ENCODE peak calls at places on chromosomes 1 and 21, in nine cellular contexts. X is SK-N-SH, D is PC-3, R is GM23248, I is GM23338, Z is hepatocyte, Y is OCI-LY7, N is MM.1S, A is HCT116. O is an unnamed sample.
A peak's percentile ranks its signal among the peaks of the same experiment; 100 is the strongest.

GRCh38 chr1:107900083-107900945 is 64.7 kb downstream of the VAV3 start:
- DNase-seq in X (no peak), I (no peak), R (no peak), D (no peak), A (no peak), Y (peak; percentile 51), N (no peak), Z (no peak), O (no peak)

GRCh38 chr1:14791611-14792010 is 193.1 kb downstream of the KAZN start:
- DNase-seq in N (no peak), Y (no peak), I (no peak), A (no peak), X (no peak), D (no peak), Z (no peak), R (no peak), O (no peak)

GRCh38 chr1:205963756-205964155 is 20.5 kb upstream of the SLC26A9 start:
- DNase-seq in X (no peak), Y (no peak), R (no peak), N (no peak), D (no peak), Z (no peak), A (no peak), I (no peak), O (no peak)

GRCh38 chr1:226919587-226919986 is 20.5 kb upstream of the COQ8A start:
- DNase-seq in X (no peak), I (no peak), N (no peak), Z (no peak), Y (no peak), R (no peak), D (no peak), A (no peak), O (no peak)

GRCh38 chr1:22224091-22224490 is 81.2 kb upstream of the WNT4 start:
- DNase-seq in D (no peak), Z (no peak), I (no peak), N (no peak), X (no peak), A (no peak), Y (no peak), R (no peak), O (no peak)

GRCh38 chr1:119316870-119317416 is 51.6 kb upstream of the HAO2 start:
- DNase-seq in I (peak; percentile 80), N (no peak), X (peak; percentile 31), D (peak; percentile 21), A (peak; percentile 27), Z (no peak), R (peak; percentile 60), Y (no peak), O (peak; percentile 36)

GRCh38 chr1:147600119-147601111 is 59.1 kb downstream of the BCL9 start:
- DNase-seq in N (no peak), I (peak; percentile 23), Z (peak; percentile 57), R (peak; percentile 71), A (no peak), D (peak; percentile 64), Y (peak; percentile 15), X (no peak), O (no peak)

GRCh38 chr21:44537930-44538911 is 1.8 kb downstream of the KRTAP10-1 start:
- DNase-seq in A (no peak), Z (peak; percentile 12), D (no peak), N (no peak), Y (no peak), I (no peak), X (no peak), R (no peak), O (no peak)

GRCh38 chr1:243495442-243496172 is 239.8 kb downstream of the SDCCAG8 start:
- DNase-seq in N (no peak), D (no peak), Z (peak; percentile 33), I (no peak), A (no peak), R (peak; percentile 80), X (no peak), Y (no peak), O (no peak)

DNA sequence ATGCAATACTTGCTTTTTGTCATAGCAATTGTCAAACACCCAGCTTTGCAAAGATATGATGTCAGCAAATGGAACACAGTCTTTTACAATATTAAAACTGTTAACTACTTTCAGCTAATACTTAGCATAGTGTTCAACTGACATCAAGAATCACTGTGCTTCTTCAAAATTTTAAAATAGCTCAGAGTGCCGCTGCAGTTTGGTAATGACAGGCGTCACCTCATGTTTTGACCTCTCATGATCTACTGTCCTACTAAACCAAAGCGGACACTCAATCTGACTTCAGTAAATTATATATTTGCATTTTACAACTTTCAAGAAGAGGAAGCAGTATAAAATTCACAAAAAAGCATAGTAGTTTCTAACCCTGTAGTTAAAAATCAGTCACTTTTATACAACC is 2.0 kb downstream of the FMO1 start:
- DNase-seq in Y (peak; percentile 17), D (no peak), I (no peak), A (no peak), Z (no peak), R (no peak), X (no peak), N (no peak), O (no peak)
- H3K4me1 ChIP-seq in Y (peaks cover 51% of the 10 kb centered on the region), D (peaks cover 13% of the 10 kb centered on the region), I (peaks cover 37% of the 10 kb centered on the region), A (peaks cover 3% of the 10 kb centered on the region), Z (peaks cover 15% of the 10 kb centered on the region), R (no peaks in the 10 kb centered on the region), X (peaks cover 5% of the 10 kb centered on the region), N (peaks cover 25% of the 10 kb centered on the region), O (no peaks in the 10 kb centered on the region)

GRCh38 chr1:35226546-35226945 is 33.6 kb upstream of the SFPQ start:
- DNase-seq in D (no peak), I (no peak), A (no peak), N (no peak), Z (no peak), X (no peak), R (no peak), Y (no peak), O (no peak)

GRCh38 chr1:35215346-35215745 is 22.4 kb upstream of the SFPQ start:
- DNase-seq in X (no peak), D (no peak), N (no peak), A (no peak), Z (no peak), Y (no peak), R (peak; percentile 26), I (no peak), O (no peak)

GRCh38 chr1:35222322-35223108 is 29.6 kb upstream of the SFPQ start:
- DNase-seq in A (no peak), Y (no peak), R (peak; percentile 80), X (peak; percentile 25), I (no peak), Z (peak; percentile 43), D (no peak), N (no peak), O (no peak)

GRCh38 chr1:35223109-35223630 is 30.2 kb upstream of the SFPQ start:
- DNase-seq in D (no peak), Z (no peak), I (no peak), N (no peak), R (peak; percentile 33), X (no peak), Y (no peak), A (no peak), O (no peak)

DNA sequence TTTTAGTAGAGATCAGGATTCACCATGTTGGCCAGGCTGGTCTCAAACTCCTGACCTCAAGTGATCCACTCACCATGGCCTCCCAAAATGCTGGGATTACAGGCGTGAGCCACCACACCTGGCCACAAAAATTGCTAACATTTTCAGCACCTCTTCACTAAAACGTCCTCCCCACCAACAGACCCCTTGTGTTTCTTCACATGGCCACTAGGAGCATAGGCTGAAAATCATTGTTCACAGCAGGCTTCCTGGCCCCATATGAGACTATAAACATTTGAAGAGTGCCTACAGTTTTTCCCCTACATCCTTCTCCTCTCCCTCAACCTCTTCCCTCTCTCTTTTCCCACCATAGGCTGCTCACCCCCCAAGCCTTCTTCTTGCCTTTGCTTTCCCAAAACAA is 28.0 kb upstream of the SFPQ start:
- DNase-seq in N (peak; percentile 21), Z (peak; percentile 11), Y (peak; percentile 46), A (peak; percentile 48), D (peak; percentile 39), X (peak; percentile 62), I (peak; percentile 82), R (peak; percentile 12), O (peak; percentile 41)
- TF ChIP-seq EZH2phosphoT487 in N (no peak), Z (no peak), Y (no peak), A (no peak), D (no peak), X (no peak), I (no peak), R (no peak), O (no peak)

DNA sequence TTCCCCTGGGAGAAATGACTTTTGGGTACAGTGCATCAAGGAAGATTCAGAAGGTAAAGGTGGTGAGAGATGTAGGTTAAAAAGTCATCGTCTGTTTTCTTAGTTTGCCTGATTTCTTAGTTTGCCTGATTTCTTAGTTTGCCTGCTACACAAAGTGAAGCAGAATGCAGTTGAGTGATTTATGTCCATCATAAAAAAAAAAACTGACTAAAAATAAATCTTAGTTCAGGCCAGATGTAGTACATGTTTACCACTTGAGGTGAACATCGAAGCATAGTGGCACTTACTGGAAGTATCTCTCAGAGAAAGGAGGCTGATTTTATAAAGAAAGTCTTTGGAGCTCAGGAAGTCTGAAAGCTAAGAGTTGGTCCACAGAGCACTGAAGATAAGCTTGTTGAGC is 79.5 kb downstream of the LRRC8D start:
- DNase-seq in I (no peak), Y (no peak), Z (no peak), R (no peak), N (no peak), A (no peak), X (no peak), D (no peak), O (no peak)
- H3K4me1 ChIP-seq in I (peaks cover 34% of the 10 kb centered on the region), Y (peaks cover 8% of the 10 kb centered on the region), Z (peaks cover 25% of the 10 kb centered on the region), R (peaks cover 23% of the 10 kb centered on the region), N (peaks cover 7% of the 10 kb centered on the region), A (no peaks in the 10 kb centered on the region), X (peaks cover 33% of the 10 kb centered on the region), D (peaks cover 12% of the 10 kb centered on the region), O (peaks cover 27% of the 10 kb centered on the region)

GRCh38 chr1:68376441-68376840 is 73.3 kb downstream of the RPE65 start:
- DNase-seq in I (no peak), X (no peak), D (no peak), A (no peak), Z (no peak), N (no peak), Y (no peak), R (no peak), O (no peak)

GRCh38 chr1:68370101-68370915 is 79.4 kb downstream of the RPE65 start:
- DNase-seq in D (no peak), I (no peak), Z (no peak), A (no peak), Y (no peak), X (no peak), R (no peak), N (no peak), O (no peak)

GRCh38 chr1:68373173-68373572 is 76.6 kb downstream of the RPE65 start:
- DNase-seq in Z (no peak), I (no peak), D (no peak), A (no peak), N (no peak), Y (no peak), R (no peak), X (no peak), O (no peak)

GRCh38 chr1:68375919-68376318 is 73.8 kb downstream of the RPE65 start:
- DNase-seq in X (no peak), Y (no peak), A (no peak), I (no peak), R (peak; percentile 32), D (no peak), N (no peak), Z (no peak), O (no peak)

DNA sequence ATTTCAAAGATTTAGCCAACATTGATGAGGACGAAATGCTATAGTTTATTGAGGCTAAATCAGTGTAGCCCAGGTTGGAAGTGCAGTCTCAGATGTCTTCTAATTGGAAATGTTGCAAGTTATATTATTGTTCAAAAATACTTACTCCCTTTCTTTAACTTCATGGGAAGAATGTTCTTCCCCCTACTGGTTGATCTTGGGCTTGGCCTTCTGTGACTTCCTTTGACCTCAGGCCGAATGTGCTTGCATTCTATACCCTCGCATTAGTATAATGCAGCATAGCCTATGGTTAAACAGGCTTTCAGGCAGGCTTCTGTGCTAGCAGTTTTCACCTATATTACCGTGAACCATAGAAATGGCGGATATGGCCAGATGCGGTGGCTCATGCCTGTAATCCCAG is 77.3 kb downstream of the RPE65 start:
- DNase-seq in X (no peak), Z (no peak), A (no peak), I (peak; percentile 60), R (no peak), Y (no peak), N (no peak), D (no peak), O (no peak)
- TF ChIP-seq EZH2phosphoT487 in X (no peak), Z (no peak), A (no peak), I (no peak), R (no peak), Y (no peak), N (no peak), D (no peak), O (no peak)